ENCODE peak calls at places on chromosomes 13 and 19, in six cellular contexts. One of them, this sample, is unnamed.

GRCh38 chr19:17735410-17735809 is 15.9 kb upstream of the FCHO1 start:
- DNase-seq in A549: no peak
- DNase-seq in HCT116: no peak
- DNase-seq in IMR-90: no peak
- DNase-seq in lower lobe of right lung: no peak
- DNase-seq in breast epithelium: no peak
- DNase-seq in this sample: no peak

GRCh38 chr13:50635504-50635903 is 208.0 kb downstream of the DLEU7 start:
- DNase-seq in A549: no peak
- DNase-seq in IMR-90: no peak
- DNase-seq in lower lobe of right lung: no peak
- DNase-seq in HCT116: no peak
- DNase-seq in breast epithelium: peak; percentile 20
- DNase-seq in this sample: no peak

GRCh38 chr13:46354143-46355087 is 32.6 kb downstream of the RUBCNL start:
- DNase-seq in IMR-90: peak; percentile 88
- DNase-seq in A549: peak; percentile 78
- DNase-seq in breast epithelium: no peak
- DNase-seq in HCT116: peak; percentile 48
- DNase-seq in lower lobe of right lung: no peak
- DNase-seq in this sample: no peak

GRCh38 chr13:50161052-50161451 is 145.8 kb downstream of the KCNRG start:
- DNase-seq in lower lobe of right lung: no peak
- DNase-seq in HCT116: no peak
- DNase-seq in breast epithelium: no peak
- DNase-seq in A549: no peak
- DNase-seq in IMR-90: peak; percentile 56
- DNase-seq in this sample: no peak

GRCh38 chr19:46787331-46788100 is 878 bp downstream of the SLC1A5 start:
- DNase-seq in lower lobe of right lung: peak; percentile 74
- DNase-seq in HCT116: no peak
- DNase-seq in IMR-90: peak; percentile 63
- DNase-seq in breast epithelium: peak; percentile 49
- DNase-seq in A549: peak; percentile 79
- DNase-seq in this sample: no peak

GRCh38 chr13:100089633-100090032 is 740 bp downstream of the PCCA start:
- DNase-seq in IMR-90: peak; percentile 34
- DNase-seq in A549: no peak
- DNase-seq in lower lobe of right lung: no peak
- DNase-seq in HCT116: no peak
- DNase-seq in breast epithelium: no peak
- DNase-seq in this sample: no peak

GRCh38 chr13:83372786-83373185 is 509.5 kb downstream of the SLITRK1 start:
- DNase-seq in HCT116: no peak
- DNase-seq in breast epithelium: no peak
- DNase-seq in IMR-90: peak; percentile 10
- DNase-seq in A549: peak; percentile 3
- DNase-seq in lower lobe of right lung: no peak
- DNase-seq in this sample: no peak

GRCh38 chr13:84279166-84279565 is 396.9 kb upstream of the SLITRK1 start:
- DNase-seq in breast epithelium: no peak
- DNase-seq in lower lobe of right lung: no peak
- DNase-seq in IMR-90: peak; percentile 1
- DNase-seq in A549: no peak
- DNase-seq in HCT116: no peak
- DNase-seq in this sample: no peak

GRCh38 chr19:54574527-54575056 is 1.0 kb downstream of the LILRA2 start:
- DNase-seq in A549: no peak
- DNase-seq in IMR-90: no peak
- DNase-seq in HCT116: no peak
- DNase-seq in breast epithelium: no peak
- DNase-seq in lower lobe of right lung: no peak
- DNase-seq in this sample: no peak

GRCh38 chr13:27533155-27533643 is 82.8 kb upstream of the MTIF3 start:
- DNase-seq in HCT116: peak; percentile 62
- DNase-seq in breast epithelium: peak; percentile 52
- DNase-seq in IMR-90: peak; percentile 59
- DNase-seq in A549: peak; percentile 76
- DNase-seq in lower lobe of right lung: peak; percentile 91
- DNase-seq in this sample: no peak

GRCh38 chr13:97448503-97449251 is 14.7 kb downstream of the RAP2A start:
- DNase-seq in A549: no peak
- DNase-seq in HCT116: no peak
- DNase-seq in IMR-90: no peak
- DNase-seq in breast epithelium: no peak
- DNase-seq in lower lobe of right lung: no peak
- DNase-seq in this sample: no peak

GRCh38 chr13:31521466-31521865 is 217.9 kb upstream of the RXFP2 start:
- DNase-seq in A549: no peak
- DNase-seq in IMR-90: no peak
- DNase-seq in lower lobe of right lung: no peak
- DNase-seq in HCT116: no peak
- DNase-seq in breast epithelium: no peak
- DNase-seq in this sample: no peak

GRCh38 chr19:55304279-55304978 is 20.6 kb downstream of the BRSK1 start:
- DNase-seq in breast epithelium: no peak
- DNase-seq in IMR-90: no peak
- DNase-seq in lower lobe of right lung: no peak
- DNase-seq in A549: peak; percentile 85
- DNase-seq in HCT116: no peak
- DNase-seq in this sample: no peak

GRCh38 chr13:94318418-94318817 is 161.1 kb downstream of the DCT start:
- DNase-seq in A549: no peak
- DNase-seq in IMR-90: peak; percentile 71
- DNase-seq in breast epithelium: no peak
- DNase-seq in HCT116: no peak
- DNase-seq in lower lobe of right lung: no peak
- DNase-seq in this sample: no peak

GRCh38 chr19:7482584-7483439 is 6.0 kb downstream of the PEX11G start:
- DNase-seq in HCT116: peak; percentile 24
- DNase-seq in breast epithelium: no peak
- DNase-seq in A549: no peak
- DNase-seq in IMR-90: no peak
- DNase-seq in lower lobe of right lung: peak; percentile 68
- DNase-seq in this sample: peak; percentile 86

GRCh38 chr19:14678199-14678598 is 3.6 kb upstream of the ADGRE3 start:
- DNase-seq in breast epithelium: no peak
- DNase-seq in A549: no peak
- DNase-seq in lower lobe of right lung: no peak
- DNase-seq in HCT116: no peak
- DNase-seq in IMR-90: no peak
- DNase-seq in this sample: no peak

GRCh38 chr13:102073251-102073650 is 328.6 kb downstream of the FGF14 start:
- DNase-seq in A549: no peak
- DNase-seq in lower lobe of right lung: no peak
- DNase-seq in HCT116: no peak
- DNase-seq in breast epithelium: no peak
- DNase-seq in IMR-90: no peak
- DNase-seq in this sample: no peak

GRCh38 chr13:80173224-80173623 is 167.7 kb downstream of the SPRY2 start:
- DNase-seq in A549: no peak
- DNase-seq in breast epithelium: no peak
- DNase-seq in IMR-90: no peak
- DNase-seq in lower lobe of right lung: no peak
- DNase-seq in HCT116: no peak
- DNase-seq in this sample: no peak

GRCh38 chr13:30638301-30638700 is 20.6 kb downstream of the USPL1 start:
- DNase-seq in A549: no peak
- DNase-seq in HCT116: no peak
- DNase-seq in IMR-90: no peak
- DNase-seq in breast epithelium: no peak
- DNase-seq in lower lobe of right lung: no peak
- DNase-seq in this sample: no peak

GRCh38 chr13:95300625-95301134 is 571 bp downstream of the ABCC4 start:
- DNase-seq in lower lobe of right lung: peak; percentile 76
- DNase-seq in breast epithelium: no peak
- DNase-seq in HCT116: peak; percentile 23
- DNase-seq in A549: peak; percentile 71
- DNase-seq in IMR-90: peak; percentile 67
- DNase-seq in this sample: peak; percentile 73

GRCh38 chr13:90447735-90448103 is 899.8 kb upstream of the MIR17HG start:
- DNase-seq in A549: peak; percentile 36
- DNase-seq in IMR-90: peak; percentile 63
- DNase-seq in HCT116: peak; percentile 1
- DNase-seq in lower lobe of right lung: no peak
- DNase-seq in breast epithelium: no peak
- DNase-seq in this sample: no peak

GRCh38 chr19:38071647-38072046 is 152.4 kb downstream of the DPF1 start:
- DNase-seq in lower lobe of right lung: no peak
- DNase-seq in HCT116: no peak
- DNase-seq in A549: no peak
- DNase-seq in breast epithelium: no peak
- DNase-seq in IMR-90: no peak
- DNase-seq in this sample: no peak

GRCh38 chr13:38024431-38024830 is 154.9 kb upstream of the TRPC4 start:
- DNase-seq in breast epithelium: no peak
- DNase-seq in HCT116: no peak
- DNase-seq in lower lobe of right lung: no peak
- DNase-seq in IMR-90: no peak
- DNase-seq in A549: no peak
- DNase-seq in this sample: no peak

GRCh38 chr13:106530209-106530906 is 5.1 kb downstream of the EFNB2 start:
- DNase-seq in A549: no peak
- DNase-seq in breast epithelium: no peak
- DNase-seq in lower lobe of right lung: no peak
- DNase-seq in HCT116: no peak
- DNase-seq in IMR-90: no peak
- DNase-seq in this sample: no peak

GRCh38 chr13:106118996-106119395 is 416.5 kb downstream of the EFNB2 start:
- DNase-seq in IMR-90: no peak
- DNase-seq in A549: no peak
- DNase-seq in breast epithelium: no peak
- DNase-seq in lower lobe of right lung: no peak
- DNase-seq in HCT116: no peak
- DNase-seq in this sample: no peak

GRCh38 chr13:83151308-83151660 is 731.0 kb downstream of the SLITRK1 start:
- DNase-seq in breast epithelium: no peak
- DNase-seq in A549: no peak
- DNase-seq in HCT116: no peak
- DNase-seq in lower lobe of right lung: no peak
- DNase-seq in IMR-90: peak; percentile 32
- DNase-seq in this sample: no peak

GRCh38 chr13:66312312-66313087 is 917.6 kb downstream of the PCDH9 start:
- DNase-seq in lower lobe of right lung: no peak
- DNase-seq in A549: peak; percentile 91
- DNase-seq in IMR-90: peak; percentile 80
- DNase-seq in breast epithelium: no peak
- DNase-seq in HCT116: no peak
- DNase-seq in this sample: no peak

GRCh38 chr13:99434258-99434788 is 66.9 kb upstream of the TM9SF2 start:
- DNase-seq in HCT116: no peak
- DNase-seq in lower lobe of right lung: no peak
- DNase-seq in A549: no peak
- DNase-seq in breast epithelium: no peak
- DNase-seq in IMR-90: no peak
- DNase-seq in this sample: no peak

GRCh38 chr13:98443329-98443728 is 133.6 kb downstream of the STK24 start:
- DNase-seq in HCT116: no peak
- DNase-seq in IMR-90: peak; percentile 92
- DNase-seq in lower lobe of right lung: peak; percentile 44
- DNase-seq in breast epithelium: no peak
- DNase-seq in A549: peak; percentile 40
- DNase-seq in this sample: peak; percentile 85

GRCh38 chr13:114142137-114142550 is 9.7 kb upstream of the RASA3 start:
- DNase-seq in breast epithelium: no peak
- DNase-seq in HCT116: no peak
- DNase-seq in lower lobe of right lung: no peak
- DNase-seq in IMR-90: no peak
- DNase-seq in A549: no peak
- DNase-seq in this sample: peak; percentile 24
- H3K4me1 ChIP-seq in breast epithelium: no peaks in the 10 kb centered on the region
- H3K4me1 ChIP-seq in HCT116: peaks cover 4% of the 10 kb centered on the region
- H3K4me1 ChIP-seq in lower lobe of right lung: peaks cover 25% of the 10 kb centered on the region
- H3K4me1 ChIP-seq in IMR-90: peaks cover 8% of the 10 kb centered on the region
- H3K4me1 ChIP-seq in A549: peaks cover 7% of the 10 kb centered on the region
- H3K4me1 ChIP-seq in this sample: no peaks in the 10 kb centered on the region

DNA sequence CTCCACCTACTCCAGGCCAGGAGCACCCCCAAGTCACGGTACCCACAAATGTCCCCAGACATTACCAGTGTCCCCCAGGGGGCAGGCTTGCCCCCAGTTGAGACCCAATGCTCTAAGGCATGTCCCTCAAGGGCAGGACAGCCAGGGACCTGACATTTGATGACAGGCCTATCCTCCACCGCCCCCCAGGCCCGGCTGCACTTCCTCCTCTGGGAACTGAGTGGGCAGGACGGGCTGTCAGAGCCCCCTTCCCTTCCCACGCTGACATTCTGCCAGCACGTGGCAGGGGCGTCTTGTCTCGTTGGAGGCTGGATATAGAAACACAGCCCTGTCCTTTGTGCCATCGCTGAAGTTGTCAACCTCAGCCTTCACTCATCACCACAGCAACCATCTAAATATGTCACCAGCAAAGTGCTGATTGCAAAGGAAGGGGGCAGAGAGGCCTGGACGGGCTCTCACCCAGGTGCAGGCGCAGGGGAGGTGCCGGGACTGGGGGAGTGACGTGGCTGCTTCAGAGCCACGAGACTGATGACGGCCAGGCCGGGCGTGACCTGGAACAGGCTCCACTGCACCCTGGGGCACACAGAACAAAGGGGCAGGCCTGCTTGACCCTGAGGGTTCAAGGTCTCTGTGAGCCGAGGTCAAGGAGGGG is 38.4 kb downstream of the GNG7 start:
- DNase-seq in IMR-90: no peak
- DNase-seq in lower lobe of right lung: no peak
- DNase-seq in breast epithelium: no peak
- DNase-seq in HCT116: no peak
- DNase-seq in A549: no peak
- DNase-seq in this sample: no peak
- TF ChIP-seq CTCF in IMR-90: peak; percentile 15
- TF ChIP-seq CTCF in lower lobe of right lung: no peak
- TF ChIP-seq CTCF in breast epithelium: no peak
- TF ChIP-seq CTCF in HCT116: no peak
- TF ChIP-seq CTCF in A549: no peak
- TF ChIP-seq CTCF in this sample: no peak

GRCh38 chr19:1131718-1132552 is 28.1 kb downstream of the GPX4 start:
- DNase-seq in breast epithelium: peak; percentile 82
- DNase-seq in A549: peak; percentile 64
- DNase-seq in IMR-90: peak; percentile 88
- DNase-seq in HCT116: no peak
- DNase-seq in lower lobe of right lung: peak; percentile 95
- DNase-seq in this sample: no peak
- H3K4me1 ChIP-seq in breast epithelium: peaks cover 29% of the 10 kb centered on the region
- H3K4me1 ChIP-seq in A549: peaks cover 21% of the 10 kb centered on the region
- H3K4me1 ChIP-seq in IMR-90: peaks cover 24% of the 10 kb centered on the region
- H3K4me1 ChIP-seq in HCT116: no peaks in the 10 kb centered on the region
- H3K4me1 ChIP-seq in lower lobe of right lung: peaks cover 90% of the 10 kb centered on the region
- H3K4me1 ChIP-seq in this sample: peaks cover 6% of the 10 kb centered on the region

DNA sequence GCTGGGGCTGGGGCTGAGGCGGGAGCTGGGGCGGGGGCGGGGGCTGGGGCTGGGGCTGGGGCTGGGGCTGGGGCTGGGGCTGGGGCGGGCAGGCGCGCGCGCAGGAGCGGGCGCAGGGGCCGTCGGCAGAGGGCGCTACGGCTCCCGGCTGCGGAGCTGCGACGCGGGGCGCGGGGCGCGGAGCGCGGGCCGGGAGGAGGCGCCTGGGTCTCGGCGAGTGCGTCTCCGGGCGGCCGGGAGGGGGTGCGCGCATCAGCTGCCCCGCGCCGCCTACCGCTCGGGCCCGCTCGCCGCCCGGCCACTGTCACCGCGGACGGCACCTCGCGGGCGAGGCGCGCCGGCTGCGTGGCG is 416 bp upstream of the MTUS2 start:
- DNase-seq in lower lobe of right lung: peak; percentile 59
- DNase-seq in HCT116: no peak
- DNase-seq in A549: peak; percentile 41
- DNase-seq in IMR-90: peak; percentile 32
- DNase-seq in breast epithelium: no peak
- DNase-seq in this sample: no peak
- TF ChIP-seq CTCF in lower lobe of right lung: no peak
- TF ChIP-seq CTCF in HCT116: peak; percentile 13
- TF ChIP-seq CTCF in A549: peak; percentile 57
- TF ChIP-seq CTCF in IMR-90: peak; percentile 44
- TF ChIP-seq CTCF in breast epithelium: no peak
- TF ChIP-seq CTCF in this sample: peak; percentile 31

This sample was measured in RWPE2.